ENCODE peak calls at places on chromosomes 5 and 9, in nine cellular contexts. One of them, this sample, is unnamed.
A peak's percentile ranks its signal among the peaks of the same experiment; 100 is the strongest.

GRCh38 chr5:134055015-134055414 is 50.2 kb upstream of the VDAC1 start:
- DNase-seq in hepatocyte: no peak
- DNase-seq in SK-N-SH: no peak
- DNase-seq in PC-3: no peak
- DNase-seq in GM23248: no peak
- DNase-seq in OCI-LY7: no peak
- DNase-seq in HCT116: no peak
- DNase-seq in MM.1S: no peak
- DNase-seq in neural progenitor cell: no peak
- DNase-seq in this sample: no peak

GRCh38 chr9:112421771-112422222 is 41.9 kb downstream of the HSDL2 start:
- DNase-seq in neural progenitor cell: no peak
- DNase-seq in HCT116: no peak
- DNase-seq in PC-3: no peak
- DNase-seq in hepatocyte: peak; percentile 48
- DNase-seq in GM23248: peak; percentile 12
- DNase-seq in OCI-LY7: no peak
- DNase-seq in MM.1S: no peak
- DNase-seq in SK-N-SH: no peak
- DNase-seq in this sample: no peak

GRCh38 chr9:134436926-134437325 is 110.7 kb downstream of the RXRA start:
- DNase-seq in HCT116: no peak
- DNase-seq in SK-N-SH: no peak
- DNase-seq in neural progenitor cell: no peak
- DNase-seq in OCI-LY7: no peak
- DNase-seq in PC-3: no peak
- DNase-seq in MM.1S: no peak
- DNase-seq in GM23248: no peak
- DNase-seq in hepatocyte: no peak
- DNase-seq in this sample: no peak

GRCh38 chr9:343773-344172 is 129.1 kb downstream of the DOCK8 start:
- DNase-seq in HCT116: no peak
- DNase-seq in MM.1S: no peak
- DNase-seq in PC-3: no peak
- DNase-seq in hepatocyte: no peak
- DNase-seq in OCI-LY7: no peak
- DNase-seq in GM23248: no peak
- DNase-seq in SK-N-SH: no peak
- DNase-seq in neural progenitor cell: no peak
- DNase-seq in this sample: no peak

GRCh38 chr5:148060881-148061280 is 2.9 kb upstream of the SPINK5 start:
- DNase-seq in GM23248: no peak
- DNase-seq in OCI-LY7: no peak
- DNase-seq in neural progenitor cell: no peak
- DNase-seq in hepatocyte: no peak
- DNase-seq in MM.1S: no peak
- DNase-seq in PC-3: no peak
- DNase-seq in SK-N-SH: no peak
- DNase-seq in HCT116: no peak
- DNase-seq in this sample: no peak

GRCh38 chr5:115816226-115817042 is at the start of gene CDO1:
- DNase-seq in PC-3: no peak
- DNase-seq in MM.1S: no peak
- DNase-seq in neural progenitor cell: peak; percentile 80
- DNase-seq in hepatocyte: peak; percentile 69
- DNase-seq in HCT116: no peak
- DNase-seq in GM23248: peak; percentile 76
- DNase-seq in SK-N-SH: peak; percentile 85
- DNase-seq in OCI-LY7: no peak
- DNase-seq in this sample: peak; percentile 83

GRCh38 chr5:146890733-146891440 is 12.3 kb upstream of the PPP2R2B start:
- DNase-seq in MM.1S: no peak
- DNase-seq in hepatocyte: no peak
- DNase-seq in neural progenitor cell: no peak
- DNase-seq in OCI-LY7: no peak
- DNase-seq in HCT116: no peak
- DNase-seq in SK-N-SH: no peak
- DNase-seq in PC-3: no peak
- DNase-seq in GM23248: peak; percentile 19
- DNase-seq in this sample: no peak

GRCh38 chr9:14372437-14373318 is 58.7 kb upstream of the NFIB start:
- DNase-seq in hepatocyte: peak; percentile 67
- DNase-seq in OCI-LY7: no peak
- DNase-seq in HCT116: peak; percentile 4
- DNase-seq in MM.1S: no peak
- DNase-seq in GM23248: peak; percentile 70
- DNase-seq in neural progenitor cell: no peak
- DNase-seq in SK-N-SH: peak; percentile 67
- DNase-seq in PC-3: peak; percentile 84
- DNase-seq in this sample: peak; percentile 77

GRCh38 chr9:99451121-99451606 is 229.1 kb downstream of the SEC61B start:
- DNase-seq in GM23248: no peak
- DNase-seq in neural progenitor cell: peak; percentile 38
- DNase-seq in SK-N-SH: peak; percentile 30
- DNase-seq in hepatocyte: no peak
- DNase-seq in HCT116: no peak
- DNase-seq in MM.1S: no peak
- DNase-seq in OCI-LY7: no peak
- DNase-seq in PC-3: no peak
- DNase-seq in this sample: no peak

GRCh38 chr9:117156771-117157535 is 257.9 kb downstream of the ASTN2 start:
- DNase-seq in PC-3: no peak
- DNase-seq in OCI-LY7: no peak
- DNase-seq in SK-N-SH: no peak
- DNase-seq in GM23248: no peak
- DNase-seq in hepatocyte: no peak
- DNase-seq in MM.1S: no peak
- DNase-seq in neural progenitor cell: no peak
- DNase-seq in HCT116: no peak
- DNase-seq in this sample: no peak

GRCh38 chr9:126915281-126915816 is 767 bp downstream of the RALGPS1 start:
- DNase-seq in neural progenitor cell: peak; percentile 76
- DNase-seq in hepatocyte: peak; percentile 94
- DNase-seq in MM.1S: peak; percentile 85
- DNase-seq in SK-N-SH: no peak
- DNase-seq in OCI-LY7: peak; percentile 61
- DNase-seq in GM23248: peak; percentile 19
- DNase-seq in PC-3: peak; percentile 61
- DNase-seq in HCT116: peak; percentile 19
- DNase-seq in this sample: peak; percentile 96

GRCh38 chr5:168224110-168224509 is 67.3 kb upstream of the WWC1 start:
- DNase-seq in SK-N-SH: no peak
- DNase-seq in MM.1S: no peak
- DNase-seq in HCT116: no peak
- DNase-seq in PC-3: no peak
- DNase-seq in neural progenitor cell: no peak
- DNase-seq in GM23248: no peak
- DNase-seq in hepatocyte: no peak
- DNase-seq in OCI-LY7: no peak
- DNase-seq in this sample: no peak

DNA sequence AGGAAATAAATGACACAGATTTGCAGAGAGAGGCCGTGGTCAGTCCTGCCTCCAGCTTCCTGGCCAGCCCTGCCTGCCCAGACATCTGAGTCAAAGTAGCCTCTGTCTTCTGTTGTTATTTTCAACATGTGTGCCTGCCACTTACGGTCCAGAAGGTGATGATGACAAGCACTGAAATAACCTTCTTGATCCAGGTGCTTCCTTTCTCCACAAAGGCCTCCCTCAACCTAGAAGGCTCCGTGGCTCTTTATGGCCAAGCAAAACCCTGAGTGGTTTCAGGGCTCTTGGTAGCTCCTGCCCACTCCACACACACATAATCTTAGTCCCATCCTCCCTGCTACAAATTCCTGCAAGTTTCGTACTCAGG is 34.1 kb upstream of the SLC6A19 start:
- DNase-seq in neural progenitor cell: no peak
- DNase-seq in HCT116: no peak
- DNase-seq in SK-N-SH: no peak
- DNase-seq in GM23248: no peak
- DNase-seq in OCI-LY7: no peak
- DNase-seq in PC-3: no peak
- DNase-seq in MM.1S: peak; percentile 90
- DNase-seq in hepatocyte: no peak
- DNase-seq in this sample: no peak
- TF ChIP-seq EZH2phosphoT487 in neural progenitor cell: no peak
- TF ChIP-seq EZH2phosphoT487 in HCT116: no peak
- TF ChIP-seq EZH2phosphoT487 in SK-N-SH: no peak
- TF ChIP-seq EZH2phosphoT487 in GM23248: no peak
- TF ChIP-seq EZH2phosphoT487 in OCI-LY7: no peak
- TF ChIP-seq EZH2phosphoT487 in PC-3: no peak
- TF ChIP-seq EZH2phosphoT487 in MM.1S: no peak
- TF ChIP-seq EZH2phosphoT487 in hepatocyte: no peak
- TF ChIP-seq EZH2phosphoT487 in this sample: no peak

DNA sequence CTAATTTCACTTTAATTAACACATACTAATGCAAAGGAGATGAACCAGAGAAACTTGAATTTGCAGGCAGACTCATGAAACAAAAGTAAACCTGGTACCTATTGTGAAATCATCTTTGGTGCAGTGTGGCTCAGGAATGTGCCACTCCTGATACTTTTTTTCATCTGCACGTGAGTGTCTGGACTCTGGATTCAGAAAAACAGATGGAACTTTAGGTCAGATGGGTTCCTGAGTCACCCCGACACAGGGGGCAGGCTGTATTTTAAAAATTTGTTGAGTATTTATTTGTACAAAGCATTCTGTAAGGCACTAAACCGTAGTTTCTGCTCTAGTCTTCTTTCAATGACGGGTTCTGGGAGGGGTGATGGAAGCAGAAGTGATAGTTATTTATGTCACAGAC is 52.2 kb upstream of the TUT7 start:
- DNase-seq in hepatocyte: peak; percentile 67
- DNase-seq in HCT116: no peak
- DNase-seq in MM.1S: no peak
- DNase-seq in OCI-LY7: no peak
- DNase-seq in neural progenitor cell: no peak
- DNase-seq in SK-N-SH: no peak
- DNase-seq in GM23248: peak; percentile 83
- DNase-seq in PC-3: peak; percentile 17
- DNase-seq in this sample: no peak
- H3K4me3 ChIP-seq in hepatocyte: no peak overlapping the region
- H3K4me3 ChIP-seq in HCT116: peak overlapping the region; percentile 29
- H3K4me3 ChIP-seq in MM.1S: no peak overlapping the region
- H3K4me3 ChIP-seq in OCI-LY7: no peak overlapping the region
- H3K4me3 ChIP-seq in neural progenitor cell: no peak overlapping the region
- H3K4me3 ChIP-seq in SK-N-SH: no peak overlapping the region
- H3K4me3 ChIP-seq in GM23248: peak overlapping the region; percentile 58
- H3K4me3 ChIP-seq in PC-3: no peak overlapping the region
- H3K4me3 ChIP-seq in this sample: no peak overlapping the region

GRCh38 chr5:61332891-61333350 is 863 bp downstream of the ZSWIM6 start:
- DNase-seq in neural progenitor cell: peak; percentile 55
- DNase-seq in GM23248: peak; percentile 91
- DNase-seq in SK-N-SH: peak; percentile 76
- DNase-seq in OCI-LY7: no peak
- DNase-seq in HCT116: no peak
- DNase-seq in MM.1S: no peak
- DNase-seq in PC-3: peak; percentile 45
- DNase-seq in hepatocyte: peak; percentile 79
- DNase-seq in this sample: peak; percentile 30
- TF ChIP-seq EZH2phosphoT487 in neural progenitor cell: no peak
- TF ChIP-seq EZH2phosphoT487 in GM23248: no peak
- TF ChIP-seq EZH2phosphoT487 in SK-N-SH: no peak
- TF ChIP-seq EZH2phosphoT487 in OCI-LY7: no peak
- TF ChIP-seq EZH2phosphoT487 in HCT116: no peak
- TF ChIP-seq EZH2phosphoT487 in MM.1S: no peak
- TF ChIP-seq EZH2phosphoT487 in PC-3: no peak
- TF ChIP-seq EZH2phosphoT487 in hepatocyte: no peak
- TF ChIP-seq EZH2phosphoT487 in this sample: no peak

DNA sequence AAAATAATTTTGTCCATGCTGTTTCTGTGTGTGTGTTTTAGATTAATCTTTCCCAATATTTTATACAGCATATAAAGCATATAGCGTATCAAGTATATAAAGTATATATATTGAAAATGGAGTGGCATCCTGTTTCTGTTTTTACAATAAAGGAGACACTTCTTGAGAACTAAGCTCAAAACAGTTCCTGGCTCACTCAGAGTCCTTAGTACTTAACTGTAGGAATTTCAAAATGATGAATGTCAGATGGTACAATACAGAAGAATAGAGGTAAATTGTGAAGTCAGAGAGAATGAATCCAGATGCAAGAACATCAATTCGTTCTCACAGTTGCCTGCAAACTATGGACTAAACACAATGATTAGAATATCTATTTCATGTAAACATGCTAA is 68.7 kb upstream of the TAS2R1 start:
- DNase-seq in SK-N-SH: no peak
- DNase-seq in GM23248: peak; percentile 45
- DNase-seq in OCI-LY7: no peak
- DNase-seq in HCT116: no peak
- DNase-seq in MM.1S: no peak
- DNase-seq in neural progenitor cell: no peak
- DNase-seq in hepatocyte: no peak
- DNase-seq in PC-3: no peak
- DNase-seq in this sample: no peak
- H3K4me3 ChIP-seq in SK-N-SH: no peak overlapping the region
- H3K4me3 ChIP-seq in GM23248: peak overlapping the region; percentile 46
- H3K4me3 ChIP-seq in OCI-LY7: no peak overlapping the region
- H3K4me3 ChIP-seq in HCT116: no peak overlapping the region
- H3K4me3 ChIP-seq in MM.1S: no peak overlapping the region
- H3K4me3 ChIP-seq in neural progenitor cell: no peak overlapping the region
- H3K4me3 ChIP-seq in hepatocyte: no peak overlapping the region
- H3K4me3 ChIP-seq in PC-3: no peak overlapping the region
- H3K4me3 ChIP-seq in this sample: no peak overlapping the region

DNA sequence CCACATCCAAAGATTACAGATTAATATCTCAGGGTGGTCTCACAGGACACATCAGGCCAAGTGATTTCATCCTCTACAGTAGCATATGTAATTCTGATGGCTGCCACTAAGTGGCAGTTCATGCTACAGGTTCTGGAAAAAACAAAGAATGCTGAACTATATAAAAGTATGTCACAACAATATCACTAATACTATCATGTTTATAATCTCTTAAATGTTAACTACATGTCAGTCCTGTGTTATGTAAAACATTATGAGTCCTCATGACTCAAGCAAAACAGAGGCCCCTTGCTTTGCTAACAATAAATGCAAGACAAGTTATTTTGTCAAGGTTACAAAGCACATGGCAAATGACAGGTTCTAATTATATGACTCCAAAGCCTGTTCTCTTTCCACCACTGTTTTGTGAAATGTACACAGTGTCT is 233.2 kb downstream of the FBXL17 start:
- DNase-seq in neural progenitor cell: peak; percentile 23
- DNase-seq in SK-N-SH: peak; percentile 24
- DNase-seq in MM.1S: no peak
- DNase-seq in PC-3: peak; percentile 59
- DNase-seq in hepatocyte: peak; percentile 27
- DNase-seq in OCI-LY7: peak; percentile 11
- DNase-seq in HCT116: no peak
- DNase-seq in GM23248: peak; percentile 65
- DNase-seq in this sample: peak; percentile 55
- TF ChIP-seq EZH2phosphoT487 in neural progenitor cell: no peak
- TF ChIP-seq EZH2phosphoT487 in SK-N-SH: no peak
- TF ChIP-seq EZH2phosphoT487 in MM.1S: no peak
- TF ChIP-seq EZH2phosphoT487 in PC-3: no peak
- TF ChIP-seq EZH2phosphoT487 in hepatocyte: no peak
- TF ChIP-seq EZH2phosphoT487 in OCI-LY7: no peak
- TF ChIP-seq EZH2phosphoT487 in HCT116: no peak
- TF ChIP-seq EZH2phosphoT487 in GM23248: no peak
- TF ChIP-seq EZH2phosphoT487 in this sample: no peak

GRCh38 chr5:69416180-69416579 is 1.3 kb downstream of the MARVELD2 start:
- DNase-seq in HCT116: no peak
- DNase-seq in GM23248: no peak
- DNase-seq in neural progenitor cell: peak; percentile 67
- DNase-seq in MM.1S: no peak
- DNase-seq in SK-N-SH: no peak
- DNase-seq in PC-3: no peak
- DNase-seq in OCI-LY7: no peak
- DNase-seq in hepatocyte: no peak
- DNase-seq in this sample: peak; percentile 61
- H3K4me3 ChIP-seq in HCT116: peak overlapping the region; percentile 78
- H3K4me3 ChIP-seq in GM23248: no peak overlapping the region
- H3K4me3 ChIP-seq in neural progenitor cell: peak overlapping the region; percentile 86
- H3K4me3 ChIP-seq in MM.1S: no peak overlapping the region
- H3K4me3 ChIP-seq in SK-N-SH: no peak overlapping the region
- H3K4me3 ChIP-seq in PC-3: peak overlapping the region; percentile 85
- H3K4me3 ChIP-seq in OCI-LY7: no peak overlapping the region
- H3K4me3 ChIP-seq in hepatocyte: peak overlapping the region; percentile 77
- H3K4me3 ChIP-seq in this sample: peak overlapping the region; percentile 67

GRCh38 chr5:149429839-149430721 is 51.0 kb upstream of the IL17B start:
- DNase-seq in PC-3: no peak
- DNase-seq in hepatocyte: no peak
- DNase-seq in neural progenitor cell: no peak
- DNase-seq in HCT116: peak; percentile 66
- DNase-seq in OCI-LY7: peak; percentile 42
- DNase-seq in MM.1S: no peak
- DNase-seq in SK-N-SH: no peak
- DNase-seq in GM23248: no peak
- DNase-seq in this sample: peak; percentile 67
- TF ChIP-seq EZH2phosphoT487 in PC-3: no peak
- TF ChIP-seq EZH2phosphoT487 in hepatocyte: no peak
- TF ChIP-seq EZH2phosphoT487 in neural progenitor cell: no peak
- TF ChIP-seq EZH2phosphoT487 in HCT116: no peak
- TF ChIP-seq EZH2phosphoT487 in OCI-LY7: no peak
- TF ChIP-seq EZH2phosphoT487 in MM.1S: no peak
- TF ChIP-seq EZH2phosphoT487 in SK-N-SH: no peak
- TF ChIP-seq EZH2phosphoT487 in GM23248: no peak
- TF ChIP-seq EZH2phosphoT487 in this sample: no peak